ENCODE peak calls at places on chromosomes 11 and 22, in six cellular contexts. One of them, this sample, is unnamed.
A peak's percentile ranks its signal among the peaks of the same experiment; 100 is the strongest.

GRCh38 chr22:29842740-29843139 is 4.7 kb upstream of the ASCC2 start:
- DNase-seq in activated CD8-positive, alpha-beta memory T cell treated with anti-CD3 and anti-CD28 coated beads, Interleukin-2, amount 10 ng/mL, durations not matched to agents 7 days and 5 days: no peak
- DNase-seq in RCC 7860: peak; percentile 89
- DNase-seq in KG1: no peak
- DNase-seq in type B pancreatic cell: no peak
- DNase-seq in CD4-positive, CD25-positive, alpha-beta regulatory T cell: no peak
- DNase-seq in this sample: no peak

GRCh38 chr22:20242393-20243175 is 25.5 kb downstream of the RTN4R start:
- DNase-seq in type B pancreatic cell: no peak
- DNase-seq in RCC 7860: no peak
- DNase-seq in activated CD8-positive, alpha-beta memory T cell treated with anti-CD3 and anti-CD28 coated beads, Interleukin-2, amount 10 ng/mL, durations not matched to agents 7 days and 5 days: no peak
- DNase-seq in KG1: no peak
- DNase-seq in CD4-positive, CD25-positive, alpha-beta regulatory T cell: peak; percentile 30
- DNase-seq in this sample: no peak

GRCh38 chr11:10459029-10459970 is 4.2 kb downstream of the AMPD3 start:
- DNase-seq in type B pancreatic cell: no peak
- DNase-seq in CD4-positive, CD25-positive, alpha-beta regulatory T cell: peak; percentile 90
- DNase-seq in RCC 7860: no peak
- DNase-seq in activated CD8-positive, alpha-beta memory T cell treated with anti-CD3 and anti-CD28 coated beads, Interleukin-2, amount 10 ng/mL, durations not matched to agents 7 days and 5 days: peak; percentile 82
- DNase-seq in KG1: peak; percentile 46
- DNase-seq in this sample: peak; percentile 95

GRCh38 chr11:15757299-15757698 is 599.0 kb downstream of the SOX6 start:
- DNase-seq in type B pancreatic cell: no peak
- DNase-seq in RCC 7860: no peak
- DNase-seq in activated CD8-positive, alpha-beta memory T cell treated with anti-CD3 and anti-CD28 coated beads, Interleukin-2, amount 10 ng/mL, durations not matched to agents 7 days and 5 days: no peak
- DNase-seq in CD4-positive, CD25-positive, alpha-beta regulatory T cell: no peak
- DNase-seq in KG1: no peak
- DNase-seq in this sample: no peak

GRCh38 chr11:34198523-34198922 is 93.1 kb downstream of the NAT10 start:
- DNase-seq in RCC 7860: no peak
- DNase-seq in KG1: no peak
- DNase-seq in activated CD8-positive, alpha-beta memory T cell treated with anti-CD3 and anti-CD28 coated beads, Interleukin-2, amount 10 ng/mL, durations not matched to agents 7 days and 5 days: peak; percentile 67
- DNase-seq in type B pancreatic cell: no peak
- DNase-seq in CD4-positive, CD25-positive, alpha-beta regulatory T cell: peak; percentile 44
- DNase-seq in this sample: no peak

GRCh38 chr11:86632499-86633269 is 39.7 kb downstream of the ME3 start:
- DNase-seq in type B pancreatic cell: no peak
- DNase-seq in CD4-positive, CD25-positive, alpha-beta regulatory T cell: peak; percentile 17
- DNase-seq in activated CD8-positive, alpha-beta memory T cell treated with anti-CD3 and anti-CD28 coated beads, Interleukin-2, amount 10 ng/mL, durations not matched to agents 7 days and 5 days: peak; percentile 80
- DNase-seq in RCC 7860: peak; percentile 98
- DNase-seq in KG1: no peak
- DNase-seq in this sample: no peak

GRCh38 chr22:35835998-35836691 is 118.5 kb downstream of the APOL5 start:
- DNase-seq in RCC 7860: peak; percentile 82
- DNase-seq in type B pancreatic cell: no peak
- DNase-seq in KG1: no peak
- DNase-seq in activated CD8-positive, alpha-beta memory T cell treated with anti-CD3 and anti-CD28 coated beads, Interleukin-2, amount 10 ng/mL, durations not matched to agents 7 days and 5 days: no peak
- DNase-seq in CD4-positive, CD25-positive, alpha-beta regulatory T cell: no peak
- DNase-seq in this sample: no peak

GRCh38 chr11:118051611-118052461 is 25.0 kb upstream of the TMPRSS4 start:
- DNase-seq in KG1: no peak
- DNase-seq in RCC 7860: no peak
- DNase-seq in CD4-positive, CD25-positive, alpha-beta regulatory T cell: peak; percentile 96
- DNase-seq in type B pancreatic cell: peak; percentile 60
- DNase-seq in activated CD8-positive, alpha-beta memory T cell treated with anti-CD3 and anti-CD28 coated beads, Interleukin-2, amount 10 ng/mL, durations not matched to agents 7 days and 5 days: peak; percentile 87
- DNase-seq in this sample: peak; percentile 86

GRCh38 chr11:41206388-41206787 is 253.1 kb downstream of the LRRC4C start:
- DNase-seq in type B pancreatic cell: no peak
- DNase-seq in CD4-positive, CD25-positive, alpha-beta regulatory T cell: no peak
- DNase-seq in KG1: no peak
- DNase-seq in activated CD8-positive, alpha-beta memory T cell treated with anti-CD3 and anti-CD28 coated beads, Interleukin-2, amount 10 ng/mL, durations not matched to agents 7 days and 5 days: no peak
- DNase-seq in RCC 7860: no peak
- DNase-seq in this sample: no peak

GRCh38 chr11:120928506-120929062 is 95.3 kb upstream of the TBCEL start:
- DNase-seq in activated CD8-positive, alpha-beta memory T cell treated with anti-CD3 and anti-CD28 coated beads, Interleukin-2, amount 10 ng/mL, durations not matched to agents 7 days and 5 days: no peak
- DNase-seq in KG1: no peak
- DNase-seq in CD4-positive, CD25-positive, alpha-beta regulatory T cell: no peak
- DNase-seq in type B pancreatic cell: no peak
- DNase-seq in RCC 7860: no peak
- DNase-seq in this sample: no peak

GRCh38 chr11:6576471-6577373 is 26.7 kb downstream of the RRP8 start:
- DNase-seq in activated CD8-positive, alpha-beta memory T cell treated with anti-CD3 and anti-CD28 coated beads, Interleukin-2, amount 10 ng/mL, durations not matched to agents 7 days and 5 days: no peak
- DNase-seq in RCC 7860: no peak
- DNase-seq in type B pancreatic cell: no peak
- DNase-seq in CD4-positive, CD25-positive, alpha-beta regulatory T cell: no peak
- DNase-seq in KG1: no peak
- DNase-seq in this sample: no peak

GRCh38 chr11:123493393-123494063 is 63.5 kb downstream of the GRAMD1B start:
- DNase-seq in RCC 7860: no peak
- DNase-seq in type B pancreatic cell: no peak
- DNase-seq in activated CD8-positive, alpha-beta memory T cell treated with anti-CD3 and anti-CD28 coated beads, Interleukin-2, amount 10 ng/mL, durations not matched to agents 7 days and 5 days: no peak
- DNase-seq in CD4-positive, CD25-positive, alpha-beta regulatory T cell: no peak
- DNase-seq in KG1: no peak
- DNase-seq in this sample: no peak

GRCh38 chr11:44852952-44853351 is 97.7 kb downstream of the TP53I11 start:
- DNase-seq in type B pancreatic cell: no peak
- DNase-seq in RCC 7860: no peak
- DNase-seq in KG1: no peak
- DNase-seq in CD4-positive, CD25-positive, alpha-beta regulatory T cell: no peak
- DNase-seq in activated CD8-positive, alpha-beta memory T cell treated with anti-CD3 and anti-CD28 coated beads, Interleukin-2, amount 10 ng/mL, durations not matched to agents 7 days and 5 days: no peak
- DNase-seq in this sample: no peak

This sample was measured in CD4-positive, alpha-beta memory T cell.